ENCODE peak calls at places on chromosomes 13 and 19, in nine cellular contexts. One of them, this sample, is unnamed.

GRCh38 chr13:112210401-112210800 is 143.5 kb downstream of the SOX1 start:
- DNase-seq in GM03348: no peak
- DNase-seq in naive thymus-derived CD4-positive, alpha-beta T cell: no peak
- DNase-seq in mesothelial cell of epicardium: no peak
- DNase-seq in adrenal gland: no peak
- DNase-seq in stimulated activated CD4-positive, alpha-beta T cell treated with anti-CD3 and anti-CD28 coated beads, Interleukin-12 subunit alpha, Interleukin-12 subunit beta, amount 100 ng/mL, for 24 hours: no peak
- DNase-seq in ELF-1: peak; percentile 63
- DNase-seq in right atrium auricular region: no peak
- DNase-seq in AG09319: no peak
- DNase-seq in this sample: no peak

GRCh38 chr19:16888629-16889371 is at the start of gene F2RL3:
- DNase-seq in GM03348: peak; percentile 54
- DNase-seq in stimulated activated CD4-positive, alpha-beta T cell treated with anti-CD3 and anti-CD28 coated beads, Interleukin-12 subunit alpha, Interleukin-12 subunit beta, amount 100 ng/mL, for 24 hours: no peak
- DNase-seq in naive thymus-derived CD4-positive, alpha-beta T cell: no peak
- DNase-seq in ELF-1: no peak
- DNase-seq in adrenal gland: peak; percentile 72
- DNase-seq in right atrium auricular region: peak; percentile 63
- DNase-seq in AG09319: no peak
- DNase-seq in mesothelial cell of epicardium: no peak
- DNase-seq in this sample: peak; percentile 64

GRCh38 chr13:51266642-51267041 is 44.4 kb downstream of the FAM124A start:
- DNase-seq in adrenal gland: no peak
- DNase-seq in stimulated activated CD4-positive, alpha-beta T cell treated with anti-CD3 and anti-CD28 coated beads, Interleukin-12 subunit alpha, Interleukin-12 subunit beta, amount 100 ng/mL, for 24 hours: no peak
- DNase-seq in ELF-1: no peak
- DNase-seq in right atrium auricular region: no peak
- DNase-seq in AG09319: no peak
- DNase-seq in GM03348: no peak
- DNase-seq in naive thymus-derived CD4-positive, alpha-beta T cell: no peak
- DNase-seq in mesothelial cell of epicardium: no peak
- DNase-seq in this sample: no peak

GRCh38 chr13:39485314-39485700 is 117.7 kb downstream of the LHFPL6 start:
- DNase-seq in naive thymus-derived CD4-positive, alpha-beta T cell: no peak
- DNase-seq in ELF-1: no peak
- DNase-seq in AG09319: no peak
- DNase-seq in GM03348: no peak
- DNase-seq in stimulated activated CD4-positive, alpha-beta T cell treated with anti-CD3 and anti-CD28 coated beads, Interleukin-12 subunit alpha, Interleukin-12 subunit beta, amount 100 ng/mL, for 24 hours: no peak
- DNase-seq in adrenal gland: no peak
- DNase-seq in mesothelial cell of epicardium: no peak
- DNase-seq in right atrium auricular region: no peak
- DNase-seq in this sample: no peak

GRCh38 chr19:43673702-43674629 is 4.0 kb upstream of the PLAUR start:
- DNase-seq in naive thymus-derived CD4-positive, alpha-beta T cell: no peak
- DNase-seq in ELF-1: no peak
- DNase-seq in GM03348: no peak
- DNase-seq in AG09319: no peak
- DNase-seq in stimulated activated CD4-positive, alpha-beta T cell treated with anti-CD3 and anti-CD28 coated beads, Interleukin-12 subunit alpha, Interleukin-12 subunit beta, amount 100 ng/mL, for 24 hours: no peak
- DNase-seq in right atrium auricular region: no peak
- DNase-seq in adrenal gland: no peak
- DNase-seq in mesothelial cell of epicardium: no peak
- DNase-seq in this sample: no peak

GRCh38 chr13:100173203-100173602 is 84.3 kb downstream of the PCCA start:
- DNase-seq in ELF-1: no peak
- DNase-seq in right atrium auricular region: no peak
- DNase-seq in naive thymus-derived CD4-positive, alpha-beta T cell: no peak
- DNase-seq in adrenal gland: no peak
- DNase-seq in stimulated activated CD4-positive, alpha-beta T cell treated with anti-CD3 and anti-CD28 coated beads, Interleukin-12 subunit alpha, Interleukin-12 subunit beta, amount 100 ng/mL, for 24 hours: no peak
- DNase-seq in AG09319: no peak
- DNase-seq in mesothelial cell of epicardium: no peak
- DNase-seq in GM03348: no peak
- DNase-seq in this sample: no peak

GRCh38 chr19:10819124-10820060 is 16.6 kb downstream of the TMED1 start:
- DNase-seq in stimulated activated CD4-positive, alpha-beta T cell treated with anti-CD3 and anti-CD28 coated beads, Interleukin-12 subunit alpha, Interleukin-12 subunit beta, amount 100 ng/mL, for 24 hours: no peak
- DNase-seq in adrenal gland: no peak
- DNase-seq in naive thymus-derived CD4-positive, alpha-beta T cell: no peak
- DNase-seq in mesothelial cell of epicardium: no peak
- DNase-seq in AG09319: no peak
- DNase-seq in right atrium auricular region: no peak
- DNase-seq in GM03348: no peak
- DNase-seq in ELF-1: no peak
- DNase-seq in this sample: no peak

GRCh38 chr13:79637086-79637763 is 156.3 kb downstream of the NDFIP2 start:
- DNase-seq in AG09319: no peak
- DNase-seq in adrenal gland: peak; percentile 60
- DNase-seq in stimulated activated CD4-positive, alpha-beta T cell treated with anti-CD3 and anti-CD28 coated beads, Interleukin-12 subunit alpha, Interleukin-12 subunit beta, amount 100 ng/mL, for 24 hours: no peak
- DNase-seq in naive thymus-derived CD4-positive, alpha-beta T cell: no peak
- DNase-seq in ELF-1: no peak
- DNase-seq in right atrium auricular region: no peak
- DNase-seq in GM03348: no peak
- DNase-seq in mesothelial cell of epicardium: no peak
- DNase-seq in this sample: no peak

GRCh38 chr19:45443462-45444317 is 20.0 kb upstream of the ERCC1 start:
- DNase-seq in naive thymus-derived CD4-positive, alpha-beta T cell: no peak
- DNase-seq in ELF-1: peak; percentile 90
- DNase-seq in GM03348: peak; percentile 97
- DNase-seq in stimulated activated CD4-positive, alpha-beta T cell treated with anti-CD3 and anti-CD28 coated beads, Interleukin-12 subunit alpha, Interleukin-12 subunit beta, amount 100 ng/mL, for 24 hours: peak; percentile 58
- DNase-seq in AG09319: peak; percentile 74
- DNase-seq in adrenal gland: peak; percentile 98
- DNase-seq in right atrium auricular region: peak; percentile 99
- DNase-seq in mesothelial cell of epicardium: peak; percentile 92
- DNase-seq in this sample: peak; percentile 59

GRCh38 chr19:35216833-35217707 is 11.5 kb downstream of the FAM187B start:
- DNase-seq in adrenal gland: peak; percentile 37
- DNase-seq in mesothelial cell of epicardium: no peak
- DNase-seq in ELF-1: peak; percentile 68
- DNase-seq in naive thymus-derived CD4-positive, alpha-beta T cell: peak; percentile 30
- DNase-seq in AG09319: no peak
- DNase-seq in stimulated activated CD4-positive, alpha-beta T cell treated with anti-CD3 and anti-CD28 coated beads, Interleukin-12 subunit alpha, Interleukin-12 subunit beta, amount 100 ng/mL, for 24 hours: no peak
- DNase-seq in GM03348: no peak
- DNase-seq in right atrium auricular region: no peak
- DNase-seq in this sample: peak; percentile 54

GRCh38 chr19:6528544-6529121 is 2.2 kb upstream of the TNFSF9 start:
- DNase-seq in right atrium auricular region: peak; percentile 72
- DNase-seq in adrenal gland: no peak
- DNase-seq in mesothelial cell of epicardium: no peak
- DNase-seq in GM03348: no peak
- DNase-seq in AG09319: no peak
- DNase-seq in stimulated activated CD4-positive, alpha-beta T cell treated with anti-CD3 and anti-CD28 coated beads, Interleukin-12 subunit alpha, Interleukin-12 subunit beta, amount 100 ng/mL, for 24 hours: no peak
- DNase-seq in naive thymus-derived CD4-positive, alpha-beta T cell: no peak
- DNase-seq in ELF-1: peak; percentile 48
- DNase-seq in this sample: no peak

GRCh38 chr13:76696370-76696769 is 189.8 kb downstream of the KCTD12 start:
- DNase-seq in adrenal gland: no peak
- DNase-seq in ELF-1: peak; percentile 38
- DNase-seq in AG09319: no peak
- DNase-seq in right atrium auricular region: no peak
- DNase-seq in naive thymus-derived CD4-positive, alpha-beta T cell: no peak
- DNase-seq in stimulated activated CD4-positive, alpha-beta T cell treated with anti-CD3 and anti-CD28 coated beads, Interleukin-12 subunit alpha, Interleukin-12 subunit beta, amount 100 ng/mL, for 24 hours: no peak
- DNase-seq in mesothelial cell of epicardium: no peak
- DNase-seq in GM03348: peak; percentile 56
- DNase-seq in this sample: no peak

GRCh38 chr13:30192320-30193093 is 114.8 kb downstream of the KATNAL1 start:
- DNase-seq in naive thymus-derived CD4-positive, alpha-beta T cell: no peak
- DNase-seq in GM03348: no peak
- DNase-seq in adrenal gland: no peak
- DNase-seq in right atrium auricular region: no peak
- DNase-seq in AG09319: no peak
- DNase-seq in mesothelial cell of epicardium: no peak
- DNase-seq in stimulated activated CD4-positive, alpha-beta T cell treated with anti-CD3 and anti-CD28 coated beads, Interleukin-12 subunit alpha, Interleukin-12 subunit beta, amount 100 ng/mL, for 24 hours: no peak
- DNase-seq in ELF-1: no peak
- DNase-seq in this sample: no peak

GRCh38 chr13:45807520-45808099 is 43.9 kb downstream of the SIAH3 start:
- DNase-seq in adrenal gland: peak; percentile 58
- DNase-seq in right atrium auricular region: peak; percentile 53
- DNase-seq in naive thymus-derived CD4-positive, alpha-beta T cell: peak; percentile 16
- DNase-seq in ELF-1: peak; percentile 54
- DNase-seq in AG09319: no peak
- DNase-seq in mesothelial cell of epicardium: no peak
- DNase-seq in stimulated activated CD4-positive, alpha-beta T cell treated with anti-CD3 and anti-CD28 coated beads, Interleukin-12 subunit alpha, Interleukin-12 subunit beta, amount 100 ng/mL, for 24 hours: no peak
- DNase-seq in GM03348: peak; percentile 60
- DNase-seq in this sample: no peak

GRCh38 chr19:9250630-9251029 is at the start of gene OR7E24:
- DNase-seq in GM03348: no peak
- DNase-seq in ELF-1: no peak
- DNase-seq in adrenal gland: no peak
- DNase-seq in naive thymus-derived CD4-positive, alpha-beta T cell: no peak
- DNase-seq in right atrium auricular region: no peak
- DNase-seq in mesothelial cell of epicardium: no peak
- DNase-seq in stimulated activated CD4-positive, alpha-beta T cell treated with anti-CD3 and anti-CD28 coated beads, Interleukin-12 subunit alpha, Interleukin-12 subunit beta, amount 100 ng/mL, for 24 hours: no peak
- DNase-seq in AG09319: no peak
- DNase-seq in this sample: no peak

GRCh38 chr19:4014541-4015491 is 7.3 kb downstream of the PIAS4 start:
- DNase-seq in ELF-1: peak; percentile 87
- DNase-seq in naive thymus-derived CD4-positive, alpha-beta T cell: peak; percentile 30
- DNase-seq in mesothelial cell of epicardium: peak; percentile 59
- DNase-seq in GM03348: no peak
- DNase-seq in stimulated activated CD4-positive, alpha-beta T cell treated with anti-CD3 and anti-CD28 coated beads, Interleukin-12 subunit alpha, Interleukin-12 subunit beta, amount 100 ng/mL, for 24 hours: peak; percentile 33
- DNase-seq in adrenal gland: peak; percentile 88
- DNase-seq in right atrium auricular region: no peak
- DNase-seq in AG09319: no peak
- DNase-seq in this sample: peak; percentile 24

GRCh38 chr13:41842029-41842428 is 118.9 kb downstream of the VWA8 start:
- DNase-seq in AG09319: no peak
- DNase-seq in right atrium auricular region: no peak
- DNase-seq in mesothelial cell of epicardium: peak; percentile 65
- DNase-seq in naive thymus-derived CD4-positive, alpha-beta T cell: no peak
- DNase-seq in stimulated activated CD4-positive, alpha-beta T cell treated with anti-CD3 and anti-CD28 coated beads, Interleukin-12 subunit alpha, Interleukin-12 subunit beta, amount 100 ng/mL, for 24 hours: no peak
- DNase-seq in GM03348: no peak
- DNase-seq in adrenal gland: peak; percentile 25
- DNase-seq in ELF-1: no peak
- DNase-seq in this sample: no peak

GRCh38 chr19:35673121-35673804 is 6.9 kb downstream of the UPK1A start:
- DNase-seq in naive thymus-derived CD4-positive, alpha-beta T cell: no peak
- DNase-seq in stimulated activated CD4-positive, alpha-beta T cell treated with anti-CD3 and anti-CD28 coated beads, Interleukin-12 subunit alpha, Interleukin-12 subunit beta, amount 100 ng/mL, for 24 hours: peak; percentile 49
- DNase-seq in GM03348: peak; percentile 88
- DNase-seq in mesothelial cell of epicardium: peak; percentile 49
- DNase-seq in right atrium auricular region: peak; percentile 60
- DNase-seq in adrenal gland: peak; percentile 37
- DNase-seq in AG09319: no peak
- DNase-seq in ELF-1: peak; percentile 79
- DNase-seq in this sample: no peak

GRCh38 chr19:16025108-16026101 is 50.9 kb upstream of the TPM4 start:
- DNase-seq in right atrium auricular region: no peak
- DNase-seq in adrenal gland: peak; percentile 72
- DNase-seq in stimulated activated CD4-positive, alpha-beta T cell treated with anti-CD3 and anti-CD28 coated beads, Interleukin-12 subunit alpha, Interleukin-12 subunit beta, amount 100 ng/mL, for 24 hours: no peak
- DNase-seq in ELF-1: peak; percentile 66
- DNase-seq in mesothelial cell of epicardium: no peak
- DNase-seq in naive thymus-derived CD4-positive, alpha-beta T cell: no peak
- DNase-seq in GM03348: peak; percentile 90
- DNase-seq in AG09319: peak; percentile 19
- DNase-seq in this sample: no peak

GRCh38 chr13:60143775-60144174 is 20.0 kb downstream of the DIAPH3 start:
- DNase-seq in right atrium auricular region: no peak
- DNase-seq in naive thymus-derived CD4-positive, alpha-beta T cell: no peak
- DNase-seq in AG09319: no peak
- DNase-seq in adrenal gland: no peak
- DNase-seq in stimulated activated CD4-positive, alpha-beta T cell treated with anti-CD3 and anti-CD28 coated beads, Interleukin-12 subunit alpha, Interleukin-12 subunit beta, amount 100 ng/mL, for 24 hours: no peak
- DNase-seq in ELF-1: no peak
- DNase-seq in mesothelial cell of epicardium: no peak
- DNase-seq in GM03348: no peak
- DNase-seq in this sample: no peak

GRCh38 chr19:15249912-15250634 is 17.8 kb upstream of the EPHX3 start:
- DNase-seq in stimulated activated CD4-positive, alpha-beta T cell treated with anti-CD3 and anti-CD28 coated beads, Interleukin-12 subunit alpha, Interleukin-12 subunit beta, amount 100 ng/mL, for 24 hours: no peak
- DNase-seq in AG09319: peak; percentile 81
- DNase-seq in ELF-1: peak; percentile 34
- DNase-seq in naive thymus-derived CD4-positive, alpha-beta T cell: no peak
- DNase-seq in adrenal gland: peak; percentile 51
- DNase-seq in mesothelial cell of epicardium: no peak
- DNase-seq in right atrium auricular region: peak; percentile 77
- DNase-seq in GM03348: peak; percentile 88
- DNase-seq in this sample: no peak

GRCh38 chr19:34319230-34319585 is 45.8 kb upstream of the GPI start:
- DNase-seq in mesothelial cell of epicardium: no peak
- DNase-seq in ELF-1: no peak
- DNase-seq in naive thymus-derived CD4-positive, alpha-beta T cell: no peak
- DNase-seq in adrenal gland: no peak
- DNase-seq in right atrium auricular region: no peak
- DNase-seq in GM03348: no peak
- DNase-seq in stimulated activated CD4-positive, alpha-beta T cell treated with anti-CD3 and anti-CD28 coated beads, Interleukin-12 subunit alpha, Interleukin-12 subunit beta, amount 100 ng/mL, for 24 hours: no peak
- DNase-seq in AG09319: no peak
- DNase-seq in this sample: no peak

GRCh38 chr19:13038306-13039210 is 43.3 kb downstream of the NFIX start:
- DNase-seq in ELF-1: no peak
- DNase-seq in adrenal gland: no peak
- DNase-seq in stimulated activated CD4-positive, alpha-beta T cell treated with anti-CD3 and anti-CD28 coated beads, Interleukin-12 subunit alpha, Interleukin-12 subunit beta, amount 100 ng/mL, for 24 hours: no peak
- DNase-seq in right atrium auricular region: no peak
- DNase-seq in naive thymus-derived CD4-positive, alpha-beta T cell: no peak
- DNase-seq in GM03348: no peak
- DNase-seq in mesothelial cell of epicardium: no peak
- DNase-seq in AG09319: no peak
- DNase-seq in this sample: no peak

GRCh38 chr13:69565334-69565733 is 542.3 kb upstream of the ATXN8OS start:
- DNase-seq in GM03348: no peak
- DNase-seq in ELF-1: peak; percentile 41
- DNase-seq in adrenal gland: no peak
- DNase-seq in stimulated activated CD4-positive, alpha-beta T cell treated with anti-CD3 and anti-CD28 coated beads, Interleukin-12 subunit alpha, Interleukin-12 subunit beta, amount 100 ng/mL, for 24 hours: no peak
- DNase-seq in naive thymus-derived CD4-positive, alpha-beta T cell: no peak
- DNase-seq in AG09319: no peak
- DNase-seq in right atrium auricular region: no peak
- DNase-seq in mesothelial cell of epicardium: no peak
- DNase-seq in this sample: no peak

GRCh38 chr19:48632692-48633147 is 4.5 kb downstream of the DBP start:
- DNase-seq in mesothelial cell of epicardium: no peak
- DNase-seq in ELF-1: peak; percentile 39
- DNase-seq in GM03348: no peak
- DNase-seq in adrenal gland: peak; percentile 80
- DNase-seq in right atrium auricular region: no peak
- DNase-seq in stimulated activated CD4-positive, alpha-beta T cell treated with anti-CD3 and anti-CD28 coated beads, Interleukin-12 subunit alpha, Interleukin-12 subunit beta, amount 100 ng/mL, for 24 hours: no peak
- DNase-seq in AG09319: no peak
- DNase-seq in naive thymus-derived CD4-positive, alpha-beta T cell: no peak
- DNase-seq in this sample: no peak

GRCh38 chr13:113890758-113891480 is 27.0 kb upstream of the GAS6 start:
- DNase-seq in GM03348: no peak
- DNase-seq in adrenal gland: no peak
- DNase-seq in mesothelial cell of epicardium: no peak
- DNase-seq in naive thymus-derived CD4-positive, alpha-beta T cell: no peak
- DNase-seq in AG09319: no peak
- DNase-seq in stimulated activated CD4-positive, alpha-beta T cell treated with anti-CD3 and anti-CD28 coated beads, Interleukin-12 subunit alpha, Interleukin-12 subunit beta, amount 100 ng/mL, for 24 hours: no peak
- DNase-seq in ELF-1: no peak
- DNase-seq in right atrium auricular region: no peak
- DNase-seq in this sample: no peak

GRCh38 chr19:2989236-2989946 is 12.0 kb downstream of the TLE6 start:
- DNase-seq in right atrium auricular region: no peak
- DNase-seq in GM03348: no peak
- DNase-seq in mesothelial cell of epicardium: no peak
- DNase-seq in AG09319: no peak
- DNase-seq in naive thymus-derived CD4-positive, alpha-beta T cell: no peak
- DNase-seq in ELF-1: no peak
- DNase-seq in adrenal gland: no peak
- DNase-seq in stimulated activated CD4-positive, alpha-beta T cell treated with anti-CD3 and anti-CD28 coated beads, Interleukin-12 subunit alpha, Interleukin-12 subunit beta, amount 100 ng/mL, for 24 hours: no peak
- DNase-seq in this sample: no peak

GRCh38 chr19:42051166-42052115 is 18.6 kb downstream of the GRIK5 start:
- DNase-seq in stimulated activated CD4-positive, alpha-beta T cell treated with anti-CD3 and anti-CD28 coated beads, Interleukin-12 subunit alpha, Interleukin-12 subunit beta, amount 100 ng/mL, for 24 hours: no peak
- DNase-seq in adrenal gland: no peak
- DNase-seq in ELF-1: no peak
- DNase-seq in right atrium auricular region: no peak
- DNase-seq in naive thymus-derived CD4-positive, alpha-beta T cell: no peak
- DNase-seq in GM03348: no peak
- DNase-seq in AG09319: no peak
- DNase-seq in mesothelial cell of epicardium: no peak
- DNase-seq in this sample: no peak

This sample was measured in immature natural killer cell.